ENCODE peak calls at places on chromosomes 7 and 10, in nine cellular contexts. F, D, S, X, G, M, Y, O and C are unnamed samples.

GRCh38 chr10:88092975-88093374 is 229.6 kb downstream of the PTEN start:
- DNase-seq in G (no peak), S (no peak), Y (no peak), O (no peak), D (no peak), M (no peak), X (no peak), F (no peak), C (no peak)

GRCh38 chr10:13483073-13483472 is 45.7 kb downstream of the BEND7 start:
- DNase-seq in X (no peak), S (no peak), O (no peak), Y (no peak), G (no peak), D (no peak), M (no peak), F (no peak), C (no peak)

GRCh38 chr10:132066186-132066585 is 440 bp downstream of the JAKMIP3 start:
- DNase-seq in D (no peak), Y (no peak), S (peak), F (no peak), O (no peak), X (no peak), G (no peak), M (no peak), C (no peak)

GRCh38 chr7:128867842-128868623 is 5.4 kb downstream of the ATP6V1F start:
- DNase-seq in O (no peak), S (no peak), G (no peak), M (peak), D (no peak), Y (no peak), F (no peak), X (peak), C (no peak)

GRCh38 chr10:119483839-119484238 is 58.7 kb downstream of the RGS10 start:
- DNase-seq in M (no peak), X (no peak), O (no peak), D (no peak), G (no peak), Y (peak), F (no peak), S (no peak), C (no peak)

GRCh38 chr7:135858851-135859250 is 110.2 kb upstream of the FAM180A start:
- DNase-seq in G (no peak), M (no peak), Y (no peak), F (peak), S (no peak), X (no peak), D (no peak), O (no peak), C (no peak)

GRCh38 chr7:30805081-30805691 is 34.0 kb downstream of the MINDY4 start:
- DNase-seq in D (no peak), G (no peak), S (no peak), X (no peak), M (no peak), Y (no peak), F (peak), O (no peak), C (no peak)

GRCh38 chr7:35805876-35806275 is 5.0 kb downstream of the SEPTIN7 start:
- DNase-seq in Y (no peak), S (no peak), G (no peak), X (no peak), F (no peak), M (no peak), O (no peak), D (no peak), C (no peak)

GRCh38 chr10:124600051-124600880 is 138.6 kb downstream of the LHPP start:
- DNase-seq in F (no peak), X (no peak), G (no peak), S (no peak), D (no peak), M (no peak), Y (peak), O (no peak), C (no peak)

GRCh38 chr7:5217851-5218331 is 27.9 kb downstream of the WIPI2 start:
- DNase-seq in F (no peak), G (no peak), X (no peak), Y (peak), M (no peak), D (no peak), S (peak), O (no peak), C (peak)

GRCh38 chr7:152856351-152856750 is 96.8 kb downstream of the ACTR3B start:
- DNase-seq in G (no peak), Y (no peak), D (no peak), S (no peak), M (no peak), X (no peak), F (no peak), O (no peak), C (no peak)

GRCh38 chr7:8214162-8214897 is 47.6 kb downstream of the ICA1 start:
- DNase-seq in X (no peak), Y (no peak), S (no peak), D (no peak), F (no peak), M (no peak), O (peak), G (no peak), C (peak)

GRCh38 chr7:130941322-130942210 is 207.6 kb upstream of the KLF14 start:
- DNase-seq in Y (peak), F (peak), O (peak), M (no peak), G (no peak), S (no peak), X (peak), D (no peak), C (no peak)

GRCh38 chr7:27775772-27776171 is 35.8 kb downstream of the TAX1BP1 start:
- DNase-seq in G (no peak), S (no peak), O (no peak), D (no peak), M (no peak), F (no peak), X (no peak), Y (no peak), C (no peak)

GRCh38 chr7:5702876-5703571 is 78.4 kb downstream of the RNF216 start:
- DNase-seq in G (no peak), X (no peak), Y (no peak), F (no peak), M (no peak), S (no peak), D (no peak), O (no peak), C (peak)

GRCh38 chr7:90166153-90166552 is 11.9 kb downstream of the STEAP1 start:
- DNase-seq in F (no peak), X (no peak), M (no peak), S (no peak), D (no peak), O (no peak), Y (no peak), G (no peak), C (no peak)

GRCh38 chr10:104254493-104255243 is at the start of gene GSTO1:
- DNase-seq in X (peak), O (no peak), Y (peak), S (peak), F (peak), M (peak), G (peak), D (peak), C (peak)

GRCh38 chr7:140039896-140040295 is 22.9 kb downstream of the PARP12 start:
- DNase-seq in O (no peak), G (no peak), Y (no peak), M (no peak), S (peak), X (no peak), F (no peak), D (no peak), C (no peak)

GRCh38 chr7:102978280-102978679 is 65.5 kb downstream of the LRRC17 start:
- DNase-seq in X (no peak), S (no peak), O (no peak), M (peak), Y (no peak), F (no peak), D (no peak), G (no peak), C (no peak)

GRCh38 chr10:93570383-93570782 is 3.9 kb downstream of the FFAR4 start:
- DNase-seq in O (no peak), D (no peak), S (no peak), Y (no peak), X (no peak), M (peak), G (no peak), F (no peak), C (peak)

GRCh38 chr7:7922684-7923385 is 45.8 kb upstream of the GLCCI1 start:
- DNase-seq in G (no peak), F (no peak), O (no peak), S (no peak), Y (no peak), D (no peak), M (no peak), X (no peak), C (no peak)

GRCh38 chr7:135977742-135978066 is 545 bp upstream of the MTPN start:
- DNase-seq in O (no peak), S (no peak), X (no peak), M (no peak), Y (no peak), D (no peak), F (no peak), G (no peak), C (no peak)

GRCh38 chr10:96257944-96258343 is 13.4 kb downstream of the BLNK start:
- DNase-seq in X (no peak), O (no peak), G (no peak), D (no peak), S (no peak), M (no peak), Y (no peak), F (no peak), C (no peak)

GRCh38 chr7:118224521-118224920 is at the start of gene ANKRD7:
- DNase-seq in X (no peak), F (peak), Y (no peak), O (no peak), G (no peak), S (no peak), M (no peak), D (no peak), C (no peak)

GRCh38 chr10:63007112-63007511 is 126.0 kb upstream of the NRBF2 start:
- DNase-seq in G (no peak), M (no peak), D (no peak), F (no peak), O (no peak), S (no peak), X (no peak), Y (no peak), C (no peak)

GRCh38 chr10:71710519-71710918 is 9.1 kb downstream of the C10orf105 start:
- DNase-seq in Y (no peak), D (no peak), G (no peak), M (no peak), X (no peak), S (no peak), F (no peak), O (no peak), C (no peak)

DNA sequence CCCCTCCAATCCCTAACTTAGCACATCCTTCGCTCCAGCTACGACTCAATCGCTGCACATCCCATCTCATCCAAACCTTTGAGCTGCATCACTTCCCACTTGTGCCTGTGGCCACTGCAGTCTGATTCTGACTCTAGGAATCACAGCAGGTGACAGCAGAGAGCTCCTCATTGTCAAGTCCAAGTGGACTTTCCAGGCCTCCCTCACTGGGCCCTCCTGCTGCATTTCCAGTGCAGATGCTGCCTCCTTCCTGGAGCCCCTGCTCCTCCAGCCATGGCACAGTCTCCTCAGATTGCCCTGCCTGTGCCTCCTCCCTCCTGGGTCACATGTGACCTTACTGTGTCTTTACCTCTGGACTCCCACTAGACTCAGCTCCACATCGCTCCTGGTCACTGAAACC is 157.3 kb downstream of the USP6NL start:
- DNase-seq in G (no peak), O (no peak), Y (no peak), X (no peak), S (no peak), D (no peak), F (no peak), M (no peak), C (no peak)
- TF ChIP-seq POLR2AphosphoS5 in G (peak), O (no peak), Y (no peak), X (no peak), S (no peak), D (peak), F (no peak), M (no peak), C (no peak)

DNA sequence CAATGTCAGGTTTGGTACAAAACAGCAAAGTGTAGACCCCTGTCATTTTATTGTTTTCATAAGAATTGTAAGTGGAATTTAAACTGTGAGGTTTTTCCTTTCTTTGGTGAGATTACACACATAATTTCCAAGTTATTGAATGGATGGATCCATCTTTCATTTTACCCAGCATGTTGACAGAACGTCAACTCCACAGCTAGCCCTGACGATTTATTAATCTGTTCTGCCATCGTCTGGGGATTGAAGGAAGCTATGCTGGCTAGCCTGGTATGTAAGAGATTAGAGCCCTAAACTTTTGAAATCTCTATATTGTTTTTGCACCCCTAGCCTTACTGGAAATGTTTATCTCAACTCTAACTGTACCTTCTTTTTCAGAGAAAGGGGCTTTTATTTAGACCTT is 8.6 kb downstream of the WNT16 start:
- DNase-seq in M (no peak), X (no peak), S (no peak), G (no peak), F (no peak), D (no peak), O (no peak), Y (no peak), C (no peak)
- TF ChIP-seq POLR2AphosphoS5 in M (no peak), X (no peak), S (no peak), G (no peak), F (no peak), D (no peak), O (no peak), Y (no peak), C (no peak)

GRCh38 chr10:54066646-54067045 is 734.4 kb downstream of the PCDH15 start:
- DNase-seq in S (no peak), X (no peak), D (no peak), M (no peak), G (no peak), O (no peak), Y (no peak), F (no peak), C (no peak)
- TF ChIP-seq POLR2AphosphoS5 in S (no peak), X (no peak), D (no peak), M (no peak), G (no peak), O (no peak), Y (no peak), F (no peak), C (no peak)

GRCh38 chr7:101816499-101817030 is 861 bp upstream of the CUX1 start:
- DNase-seq in O (no peak), Y (peak), S (peak), G (no peak), F (peak), X (peak), D (no peak), M (no peak), C (peak)

GRCh38 chr7:101815826-101816488 is 1.5 kb upstream of the CUX1 start:
- DNase-seq in X (peak), G (no peak), F (peak), O (no peak), Y (peak), S (peak), M (peak), D (peak), C (peak)

GRCh38 chr7:101817930-101818698 is 688 bp downstream of the CUX1 start:
- DNase-seq in O (no peak), F (no peak), M (no peak), Y (no peak), S (no peak), G (no peak), X (no peak), D (no peak), C (no peak)

GRCh38 chr7:101818699-101819071 is 1.3 kb downstream of the CUX1 start:
- DNase-seq in G (no peak), Y (no peak), D (no peak), M (no peak), X (no peak), O (no peak), F (no peak), S (peak), C (peak)

GRCh38 chr7:101817031-101817929 is at the start of gene CUX1:
- DNase-seq in Y (peak), O (no peak), M (peak), G (no peak), S (peak), F (peak), X (peak), D (no peak), C (peak)
- TF ChIP-seq POLR2AphosphoS5 in Y (no peak), O (no peak), M (no peak), G (no peak), S (no peak), F (no peak), X (no peak), D (no peak), C (no peak)

GRCh38 chr7:143884978-143885559 is 16.9 kb downstream of the TCAF1 start:
- DNase-seq in G (peak), X (no peak), M (peak), S (no peak), O (no peak), D (peak), F (peak), Y (peak), C (peak)
- TF ChIP-seq POLR2AphosphoS5 in G (no peak), X (no peak), M (peak), S (no peak), O (no peak), D (no peak), F (no peak), Y (no peak), C (peak)

DNA sequence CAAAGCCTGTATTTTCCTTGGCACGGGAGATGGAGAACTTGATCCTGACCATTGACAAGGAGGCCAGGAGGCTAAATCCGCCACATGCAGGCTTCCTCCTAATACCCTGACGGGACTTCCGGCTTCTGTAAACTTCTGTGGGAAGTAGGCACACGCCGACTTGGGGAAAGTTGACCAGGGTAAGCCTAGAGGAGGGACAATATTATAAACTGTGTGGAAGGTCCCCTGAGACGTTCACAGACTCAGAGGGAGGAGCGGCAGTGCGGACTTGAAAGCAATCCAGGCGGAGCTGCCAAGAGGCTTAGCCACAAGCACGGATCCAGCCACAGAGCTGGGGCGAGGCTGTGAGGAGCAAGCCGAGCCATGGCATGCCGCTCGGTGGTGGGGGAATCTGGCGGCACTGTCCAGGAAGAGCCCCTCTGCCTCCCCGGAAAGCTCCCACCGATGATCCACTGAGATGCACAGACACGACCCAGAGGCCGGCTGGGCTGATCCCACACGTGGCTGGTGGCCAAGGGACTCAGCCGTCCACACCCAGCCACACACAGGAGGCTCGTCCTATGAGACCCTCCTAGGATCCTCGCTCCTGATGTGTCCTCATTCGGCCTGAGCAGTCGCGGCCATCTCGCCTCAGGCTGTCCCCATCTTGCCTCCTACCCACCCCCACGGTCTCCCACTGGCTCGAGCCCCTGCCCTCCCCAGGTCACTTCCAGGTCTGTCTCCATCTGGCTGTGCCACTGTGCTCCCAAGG is 40.0 kb upstream of the INSIG1 start:
- DNase-seq in M (no peak), Y (no peak), X (peak), G (no peak), O (no peak), S (peak), D (no peak), F (peak), C (peak)
- TF ChIP-seq POLR2AphosphoS5 in M (no peak), Y (no peak), X (no peak), G (no peak), O (no peak), S (no peak), D (no peak), F (no peak), C (no peak)